ENCODE peak calls at places on chromosomes 7 and 10, in ten cellular contexts. One of them, this sample, is unnamed.

GRCh38 chr7:45601094-45601493 is 26.9 kb downstream of the ADCY1 start:
- DNase-seq in hepatocyte: no peak
- DNase-seq in CD8-positive, alpha-beta T cell: no peak
- DNase-seq in cardiac muscle cell: no peak
- DNase-seq in OCI-LY7: no peak
- DNase-seq in tibial artery: peak; percentile 48
- DNase-seq in BE2C: no peak
- DNase-seq in prostate gland: no peak
- DNase-seq in IMR-90: no peak
- DNase-seq in mucosa of descending colon: no peak
- DNase-seq in this sample: peak; percentile 4

GRCh38 chr7:479115-479947 is 40.3 kb downstream of the PDGFA start:
- DNase-seq in hepatocyte: no peak
- DNase-seq in CD8-positive, alpha-beta T cell: no peak
- DNase-seq in cardiac muscle cell: no peak
- DNase-seq in OCI-LY7: no peak
- DNase-seq in tibial artery: peak; percentile 49
- DNase-seq in BE2C: peak; percentile 3
- DNase-seq in prostate gland: no peak
- DNase-seq in IMR-90: peak; percentile 19
- DNase-seq in mucosa of descending colon: peak; percentile 33
- DNase-seq in this sample: no peak

GRCh38 chr10:113718974-113719822 is 32.3 kb upstream of the PLEKHS1 start:
- DNase-seq in hepatocyte: no peak
- DNase-seq in CD8-positive, alpha-beta T cell: no peak
- DNase-seq in cardiac muscle cell: no peak
- DNase-seq in OCI-LY7: no peak
- DNase-seq in tibial artery: no peak
- DNase-seq in BE2C: no peak
- DNase-seq in prostate gland: no peak
- DNase-seq in IMR-90: no peak
- DNase-seq in mucosa of descending colon: peak; percentile 78
- DNase-seq in this sample: peak; percentile 85

GRCh38 chr7:64180989-64181388 is 26.0 kb upstream of the ZNF735 start:
- DNase-seq in hepatocyte: no peak
- DNase-seq in CD8-positive, alpha-beta T cell: no peak
- DNase-seq in cardiac muscle cell: peak; percentile 1
- DNase-seq in OCI-LY7: peak; percentile 59
- DNase-seq in tibial artery: no peak
- DNase-seq in BE2C: peak; percentile 11
- DNase-seq in prostate gland: no peak
- DNase-seq in IMR-90: no peak
- DNase-seq in mucosa of descending colon: no peak
- DNase-seq in this sample: no peak

GRCh38 chr7:41878331-41879112 is 175.6 kb upstream of the INHBA start:
- DNase-seq in hepatocyte: no peak
- DNase-seq in CD8-positive, alpha-beta T cell: no peak
- DNase-seq in cardiac muscle cell: no peak
- DNase-seq in OCI-LY7: no peak
- DNase-seq in tibial artery: no peak
- DNase-seq in BE2C: no peak
- DNase-seq in prostate gland: no peak
- DNase-seq in IMR-90: no peak
- DNase-seq in mucosa of descending colon: no peak
- DNase-seq in this sample: no peak

GRCh38 chr7:79495544-79496272 is 42.2 kb upstream of the MAGI2 start:
- DNase-seq in hepatocyte: no peak
- DNase-seq in CD8-positive, alpha-beta T cell: no peak
- DNase-seq in cardiac muscle cell: peak; percentile 81
- DNase-seq in OCI-LY7: no peak
- DNase-seq in tibial artery: no peak
- DNase-seq in BE2C: no peak
- DNase-seq in prostate gland: no peak
- DNase-seq in IMR-90: peak; percentile 89
- DNase-seq in mucosa of descending colon: no peak
- DNase-seq in this sample: no peak

GRCh38 chr10:11830836-11831519 is 7.8 kb downstream of the PROSER2 start:
- DNase-seq in hepatocyte: peak; percentile 45
- DNase-seq in CD8-positive, alpha-beta T cell: no peak
- DNase-seq in cardiac muscle cell: no peak
- DNase-seq in OCI-LY7: no peak
- DNase-seq in tibial artery: no peak
- DNase-seq in BE2C: no peak
- DNase-seq in prostate gland: peak; percentile 29
- DNase-seq in IMR-90: no peak
- DNase-seq in mucosa of descending colon: no peak
- DNase-seq in this sample: no peak

GRCh38 chr7:154744226-154744860 is 258.6 kb downstream of the PAXIP1 start:
- DNase-seq in hepatocyte: peak; percentile 51
- DNase-seq in CD8-positive, alpha-beta T cell: no peak
- DNase-seq in cardiac muscle cell: no peak
- DNase-seq in OCI-LY7: peak; percentile 26
- DNase-seq in tibial artery: no peak
- DNase-seq in BE2C: peak; percentile 76
- DNase-seq in prostate gland: no peak
- DNase-seq in IMR-90: no peak
- DNase-seq in mucosa of descending colon: no peak
- DNase-seq in this sample: peak; percentile 29

GRCh38 chr7:30162622-30163124 is 27.9 kb downstream of the MTURN start:
- DNase-seq in hepatocyte: no peak
- DNase-seq in CD8-positive, alpha-beta T cell: peak; percentile 13
- DNase-seq in cardiac muscle cell: peak; percentile 61
- DNase-seq in OCI-LY7: no peak
- DNase-seq in tibial artery: no peak
- DNase-seq in BE2C: no peak
- DNase-seq in prostate gland: no peak
- DNase-seq in IMR-90: peak; percentile 59
- DNase-seq in mucosa of descending colon: no peak
- DNase-seq in this sample: no peak

GRCh38 chr7:155527664-155528063 is 18.7 kb downstream of the CNPY1 start:
- DNase-seq in hepatocyte: no peak
- DNase-seq in CD8-positive, alpha-beta T cell: no peak
- DNase-seq in cardiac muscle cell: no peak
- DNase-seq in OCI-LY7: no peak
- DNase-seq in tibial artery: peak; percentile 20
- DNase-seq in BE2C: no peak
- DNase-seq in prostate gland: no peak
- DNase-seq in IMR-90: no peak
- DNase-seq in mucosa of descending colon: no peak
- DNase-seq in this sample: no peak

GRCh38 chr7:132463922-132464321 is 112.3 kb downstream of the PLXNA4 start:
- DNase-seq in hepatocyte: no peak
- DNase-seq in CD8-positive, alpha-beta T cell: no peak
- DNase-seq in cardiac muscle cell: no peak
- DNase-seq in OCI-LY7: no peak
- DNase-seq in tibial artery: no peak
- DNase-seq in BE2C: no peak
- DNase-seq in prostate gland: no peak
- DNase-seq in IMR-90: no peak
- DNase-seq in mucosa of descending colon: no peak
- DNase-seq in this sample: no peak

GRCh38 chr10:74093530-74094164 is 57.0 kb downstream of the AP3M1 start:
- DNase-seq in hepatocyte: no peak
- DNase-seq in CD8-positive, alpha-beta T cell: no peak
- DNase-seq in cardiac muscle cell: no peak
- DNase-seq in OCI-LY7: no peak
- DNase-seq in tibial artery: no peak
- DNase-seq in BE2C: no peak
- DNase-seq in prostate gland: no peak
- DNase-seq in IMR-90: no peak
- DNase-seq in mucosa of descending colon: no peak
- DNase-seq in this sample: no peak

GRCh38 chr7:123645516-123645915 is 10.2 kb upstream of the LMOD2 start:
- DNase-seq in hepatocyte: no peak
- DNase-seq in CD8-positive, alpha-beta T cell: no peak
- DNase-seq in cardiac muscle cell: peak; percentile 27
- DNase-seq in OCI-LY7: no peak
- DNase-seq in tibial artery: no peak
- DNase-seq in BE2C: peak; percentile 79
- DNase-seq in prostate gland: no peak
- DNase-seq in IMR-90: no peak
- DNase-seq in mucosa of descending colon: no peak
- DNase-seq in this sample: no peak

GRCh38 chr7:24318326-24318725 is 34.3 kb downstream of the NPY start:
- DNase-seq in hepatocyte: peak; percentile 25
- DNase-seq in CD8-positive, alpha-beta T cell: no peak
- DNase-seq in cardiac muscle cell: no peak
- DNase-seq in OCI-LY7: peak; percentile 75
- DNase-seq in tibial artery: no peak
- DNase-seq in BE2C: peak; percentile 14
- DNase-seq in prostate gland: no peak
- DNase-seq in IMR-90: no peak
- DNase-seq in mucosa of descending colon: no peak
- DNase-seq in this sample: no peak

GRCh38 chr10:71086439-71087080 is 125.8 kb upstream of the UNC5B start:
- DNase-seq in hepatocyte: no peak
- DNase-seq in CD8-positive, alpha-beta T cell: no peak
- DNase-seq in cardiac muscle cell: no peak
- DNase-seq in OCI-LY7: no peak
- DNase-seq in tibial artery: peak; percentile 37
- DNase-seq in BE2C: no peak
- DNase-seq in prostate gland: no peak
- DNase-seq in IMR-90: no peak
- DNase-seq in mucosa of descending colon: no peak
- DNase-seq in this sample: peak; percentile 6

GRCh38 chr7:156095908-156096539 is 283.8 kb upstream of the SHH start:
- DNase-seq in hepatocyte: no peak
- DNase-seq in CD8-positive, alpha-beta T cell: peak; percentile 25
- DNase-seq in cardiac muscle cell: no peak
- DNase-seq in OCI-LY7: peak; percentile 13
- DNase-seq in tibial artery: no peak
- DNase-seq in BE2C: no peak
- DNase-seq in prostate gland: no peak
- DNase-seq in IMR-90: no peak
- DNase-seq in mucosa of descending colon: no peak
- DNase-seq in this sample: no peak

GRCh38 chr7:149004405-149005370 is 23.6 kb downstream of the PDIA4 start:
- DNase-seq in hepatocyte: no peak
- DNase-seq in CD8-positive, alpha-beta T cell: no peak
- DNase-seq in cardiac muscle cell: no peak
- DNase-seq in OCI-LY7: no peak
- DNase-seq in tibial artery: no peak
- DNase-seq in BE2C: no peak
- DNase-seq in prostate gland: no peak
- DNase-seq in IMR-90: no peak
- DNase-seq in mucosa of descending colon: no peak
- DNase-seq in this sample: no peak

GRCh38 chr10:132027423-132027983 is 38.2 kb upstream of the JAKMIP3 start:
- DNase-seq in hepatocyte: no peak
- DNase-seq in CD8-positive, alpha-beta T cell: no peak
- DNase-seq in cardiac muscle cell: peak; percentile 49
- DNase-seq in OCI-LY7: no peak
- DNase-seq in tibial artery: no peak
- DNase-seq in BE2C: no peak
- DNase-seq in prostate gland: no peak
- DNase-seq in IMR-90: peak; percentile 53
- DNase-seq in mucosa of descending colon: no peak
- DNase-seq in this sample: no peak

GRCh38 chr7:1386623-1387220 is 72.5 kb downstream of the MICALL2 start:
- DNase-seq in hepatocyte: no peak
- DNase-seq in CD8-positive, alpha-beta T cell: no peak
- DNase-seq in cardiac muscle cell: no peak
- DNase-seq in OCI-LY7: no peak
- DNase-seq in tibial artery: no peak
- DNase-seq in BE2C: peak; percentile 62
- DNase-seq in prostate gland: no peak
- DNase-seq in IMR-90: no peak
- DNase-seq in mucosa of descending colon: no peak
- DNase-seq in this sample: no peak

GRCh38 chr10:132389631-132390454 is 7.2 kb upstream of the PWWP2B start:
- DNase-seq in hepatocyte: peak; percentile 40
- DNase-seq in CD8-positive, alpha-beta T cell: no peak
- DNase-seq in cardiac muscle cell: peak; percentile 34
- DNase-seq in OCI-LY7: peak; percentile 10
- DNase-seq in tibial artery: peak; percentile 61
- DNase-seq in BE2C: no peak
- DNase-seq in prostate gland: no peak
- DNase-seq in IMR-90: no peak
- DNase-seq in mucosa of descending colon: peak; percentile 62
- DNase-seq in this sample: no peak

GRCh38 chr10:75202321-75203096 is 8.1 kb upstream of the VDAC2 start:
- DNase-seq in hepatocyte: peak; percentile 32
- DNase-seq in CD8-positive, alpha-beta T cell: no peak
- DNase-seq in cardiac muscle cell: peak; percentile 77
- DNase-seq in OCI-LY7: no peak
- DNase-seq in tibial artery: peak; percentile 85
- DNase-seq in BE2C: no peak
- DNase-seq in prostate gland: peak; percentile 7
- DNase-seq in IMR-90: peak; percentile 70
- DNase-seq in mucosa of descending colon: peak; percentile 79
- DNase-seq in this sample: peak; percentile 66

GRCh38 chr7:158117341-158118222 is 470.0 kb downstream of the PTPRN2 start:
- DNase-seq in hepatocyte: no peak
- DNase-seq in CD8-positive, alpha-beta T cell: no peak
- DNase-seq in cardiac muscle cell: no peak
- DNase-seq in OCI-LY7: no peak
- DNase-seq in tibial artery: no peak
- DNase-seq in BE2C: no peak
- DNase-seq in prostate gland: no peak
- DNase-seq in IMR-90: no peak
- DNase-seq in mucosa of descending colon: no peak
- DNase-seq in this sample: no peak
- TF ChIP-seq CTCF in hepatocyte: no peak
- TF ChIP-seq CTCF in CD8-positive, alpha-beta T cell: no peak
- TF ChIP-seq CTCF in cardiac muscle cell: no peak
- TF ChIP-seq CTCF in OCI-LY7: no peak
- TF ChIP-seq CTCF in tibial artery: no peak
- TF ChIP-seq CTCF in BE2C: no peak
- TF ChIP-seq CTCF in prostate gland: no peak
- TF ChIP-seq CTCF in IMR-90: no peak
- TF ChIP-seq CTCF in mucosa of descending colon: no peak
- TF ChIP-seq CTCF in this sample: no peak

GRCh38 chr7:138029941-138030340 is 28.1 kb upstream of the CREB3L2 start:
- DNase-seq in hepatocyte: peak; percentile 21
- DNase-seq in CD8-positive, alpha-beta T cell: no peak
- DNase-seq in cardiac muscle cell: peak; percentile 7
- DNase-seq in OCI-LY7: no peak
- DNase-seq in tibial artery: no peak
- DNase-seq in BE2C: no peak
- DNase-seq in prostate gland: no peak
- DNase-seq in IMR-90: no peak
- DNase-seq in mucosa of descending colon: no peak
- DNase-seq in this sample: no peak
- H3K4me1 ChIP-seq in hepatocyte: peaks cover 6% of the 10 kb centered on the region
- H3K4me1 ChIP-seq in CD8-positive, alpha-beta T cell: no peaks in the 10 kb centered on the region
- H3K4me1 ChIP-seq in cardiac muscle cell: no peaks in the 10 kb centered on the region
- H3K4me1 ChIP-seq in OCI-LY7: no peaks in the 10 kb centered on the region
- H3K4me1 ChIP-seq in tibial artery: no peaks in the 10 kb centered on the region
- H3K4me1 ChIP-seq in BE2C: no peaks in the 10 kb centered on the region
- H3K4me1 ChIP-seq in prostate gland: no peaks in the 10 kb centered on the region
- H3K4me1 ChIP-seq in IMR-90: no peaks in the 10 kb centered on the region
- H3K4me1 ChIP-seq in mucosa of descending colon: no peaks in the 10 kb centered on the region
- H3K4me1 ChIP-seq in this sample: no peaks in the 10 kb centered on the region

GRCh38 chr10:49281461-49281860 is 17.5 kb upstream of the C10orf71 start:
- DNase-seq in hepatocyte: no peak
- DNase-seq in CD8-positive, alpha-beta T cell: no peak
- DNase-seq in cardiac muscle cell: no peak
- DNase-seq in OCI-LY7: no peak
- DNase-seq in tibial artery: no peak
- DNase-seq in BE2C: no peak
- DNase-seq in prostate gland: no peak
- DNase-seq in IMR-90: no peak
- DNase-seq in mucosa of descending colon: no peak
- DNase-seq in this sample: no peak
- TF ChIP-seq CTCF in hepatocyte: no peak
- TF ChIP-seq CTCF in CD8-positive, alpha-beta T cell: no peak
- TF ChIP-seq CTCF in cardiac muscle cell: peak; percentile 21
- TF ChIP-seq CTCF in OCI-LY7: peak; percentile 75
- TF ChIP-seq CTCF in tibial artery: no peak
- TF ChIP-seq CTCF in BE2C: peak; percentile 29
- TF ChIP-seq CTCF in prostate gland: no peak
- TF ChIP-seq CTCF in IMR-90: no peak
- TF ChIP-seq CTCF in mucosa of descending colon: no peak
- TF ChIP-seq CTCF in this sample: no peak

GRCh38 chr10:119253433-119254174 is 46.2 kb downstream of the GRK5 start:
- DNase-seq in hepatocyte: peak; percentile 88
- DNase-seq in CD8-positive, alpha-beta T cell: no peak
- DNase-seq in cardiac muscle cell: peak; percentile 95
- DNase-seq in OCI-LY7: no peak
- DNase-seq in tibial artery: peak; percentile 95
- DNase-seq in BE2C: peak; percentile 13
- DNase-seq in prostate gland: no peak
- DNase-seq in IMR-90: peak; percentile 96
- DNase-seq in mucosa of descending colon: peak; percentile 69
- DNase-seq in this sample: peak; percentile 40
- H3K4me1 ChIP-seq in hepatocyte: peaks cover 48% of the 10 kb centered on the region
- H3K4me1 ChIP-seq in CD8-positive, alpha-beta T cell: no peaks in the 10 kb centered on the region
- H3K4me1 ChIP-seq in cardiac muscle cell: peaks cover 46% of the 10 kb centered on the region
- H3K4me1 ChIP-seq in OCI-LY7: no peaks in the 10 kb centered on the region
- H3K4me1 ChIP-seq in tibial artery: peaks cover 47% of the 10 kb centered on the region
- H3K4me1 ChIP-seq in BE2C: no peaks in the 10 kb centered on the region
- H3K4me1 ChIP-seq in prostate gland: no peaks in the 10 kb centered on the region
- H3K4me1 ChIP-seq in IMR-90: peaks cover 51% of the 10 kb centered on the region
- H3K4me1 ChIP-seq in mucosa of descending colon: peaks cover 5% of the 10 kb centered on the region
- H3K4me1 ChIP-seq in this sample: no peaks in the 10 kb centered on the region